ENCODE peak calls at places on chromosomes 13 and 19, in seven cellular contexts. P is HCT116, U is left lung, X is retinal pigment epithelial cell, D is thoracic aorta, J is colonic mucosa, T is mesenchymal stem cell. L is an unnamed sample.

GRCh38 chr19:13526552-13526951 is 20.3 kb upstream of the CACNA1A start:
- DNase-seq in P (peak), U (no peak), X (no peak), D (no peak), J (no peak), T (no peak), L (no peak)

GRCh38 chr13:78431328-78431727 is 172.0 kb downstream of the POU4F1 start:
- DNase-seq in P (no peak), U (no peak), X (no peak), D (no peak), J (no peak), T (no peak), L (no peak)

GRCh38 chr19:57606931-57607330 is 7.1 kb upstream of the ZNF134 start:
- DNase-seq in P (no peak), U (no peak), X (no peak), D (no peak), J (no peak), T (no peak), L (no peak)

GRCh38 chr19:2038284-2039081 is 12.6 kb downstream of the MKNK2 start:
- DNase-seq in P (no peak), U (no peak), X (no peak), D (no peak), J (no peak), T (no peak), L (no peak)

GRCh38 chr19:13169769-13170168 is 19.6 kb downstream of the IER2 start:
- DNase-seq in P (peak), U (no peak), X (no peak), D (no peak), J (peak), T (peak), L (no peak)

GRCh38 chr19:4521170-4521887 is 3.0 kb upstream of the PLIN4 start:
- DNase-seq in P (no peak), U (no peak), X (no peak), D (no peak), J (no peak), T (peak), L (no peak)

GRCh38 chr19:48496959-48497727 is 14.5 kb downstream of the LMTK3 start:
- DNase-seq in P (no peak), U (no peak), X (no peak), D (no peak), J (no peak), T (no peak), L (no peak)

GRCh38 chr13:19664481-19665230 is 31.2 kb downstream of the MPHOSPH8 start:
- DNase-seq in P (no peak), U (no peak), X (no peak), D (no peak), J (no peak), T (no peak), L (no peak)

GRCh38 chr19:805161-805561 is 7.9 kb downstream of the PTBP1 start:
- DNase-seq in P (no peak), U (no peak), X (no peak), D (no peak), J (peak), T (no peak), L (no peak)

GRCh38 chr13:98225036-98225940 is 48.2 kb upstream of the RNF113B start:
- DNase-seq in P (no peak), U (no peak), X (no peak), D (no peak), J (no peak), T (no peak), L (no peak)

GRCh38 chr13:109998808-109999528 is 212.6 kb upstream of the IRS2 start:
- DNase-seq in P (no peak), U (no peak), X (peak), D (no peak), J (no peak), T (peak), L (no peak)

GRCh38 chr13:30934381-30934780 is 1.9 kb downstream of the TEX26 start:
- DNase-seq in P (no peak), U (no peak), X (no peak), D (no peak), J (no peak), T (no peak), L (no peak)

GRCh38 chr13:79591493-79591892 is 110.5 kb downstream of the NDFIP2 start:
- DNase-seq in P (no peak), U (no peak), X (no peak), D (no peak), J (no peak), T (no peak), L (no peak)

GRCh38 chr19:18542936-18543813 is at the start of gene FKBP8:
- DNase-seq in P (peak), U (peak), X (peak), D (peak), J (peak), T (peak), L (peak)

GRCh38 chr13:33722216-33722900 is 95.6 kb upstream of the RFC3 start:
- DNase-seq in P (no peak), U (no peak), X (no peak), D (no peak), J (no peak), T (peak), L (no peak)

GRCh38 chr13:49022472-49023144 is 46.9 kb downstream of the FNDC3A start:
- DNase-seq in P (no peak), U (no peak), X (no peak), D (no peak), J (no peak), T (no peak), L (no peak)

DNA sequence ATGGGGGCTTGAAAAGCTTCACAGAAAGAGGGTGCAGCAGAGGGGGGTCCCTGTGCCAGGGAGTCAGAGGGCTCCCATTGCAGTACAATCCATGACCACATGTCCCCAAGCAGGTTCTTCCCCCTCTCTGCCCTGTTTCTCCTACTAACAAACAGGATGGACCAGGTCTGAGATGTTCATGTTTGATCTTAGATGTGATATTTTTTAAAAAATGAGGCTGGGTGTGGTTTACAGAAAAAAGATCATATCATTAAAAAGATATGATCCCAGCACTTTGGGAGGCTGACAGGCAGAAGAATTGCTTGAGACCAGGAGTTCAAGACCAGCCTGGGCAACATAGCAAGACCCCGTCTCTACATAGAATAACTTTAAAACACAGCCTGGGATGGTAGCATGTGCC is 9.1 kb downstream of the OR7C2 start:
- DNase-seq in P (no peak), U (no peak), X (no peak), D (no peak), J (no peak), T (no peak), L (no peak)
- H3K4me3 ChIP-seq in P (no peak), U (no peak), X (no peak), D (no peak), J (no peak), T (no peak), L (no peak)

GRCh38 chr19:53908106-53908932 is 759 bp upstream of the CACNG7 start:
- DNase-seq in P (no peak), U (no peak), X (no peak), D (no peak), J (peak), T (no peak), L (no peak)

GRCh38 chr19:53907690-53908089 is 1.4 kb upstream of the CACNG7 start:
- DNase-seq in P (no peak), U (no peak), X (no peak), D (no peak), J (no peak), T (no peak), L (no peak)

GRCh38 chr19:53908933-53909415 is at the start of gene CACNG7:
- DNase-seq in P (no peak), U (no peak), X (no peak), D (no peak), J (no peak), T (no peak), L (no peak)

GRCh38 chr19:53909471-53910169 is 542 bp downstream of the CACNG7 start:
- DNase-seq in P (no peak), U (no peak), X (no peak), D (no peak), J (no peak), T (no peak), L (no peak)

DNA sequence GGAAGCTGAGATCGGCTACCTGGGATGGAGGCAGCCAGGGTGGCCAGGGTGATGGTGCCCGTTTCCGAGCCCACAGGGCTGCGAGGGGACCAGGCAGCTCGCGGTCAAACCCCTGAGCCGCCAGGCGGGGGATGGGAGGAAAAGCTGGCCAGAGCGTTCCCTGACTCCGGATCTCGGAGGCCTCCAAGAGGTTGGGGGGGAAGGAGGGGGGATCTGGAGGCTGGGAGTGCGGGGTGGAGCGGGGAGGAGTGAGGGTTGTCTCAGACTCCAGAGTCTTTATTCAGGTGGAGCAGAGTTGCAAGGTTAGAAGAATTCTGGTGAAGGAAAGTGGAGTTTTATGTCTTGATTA is 1.1 kb downstream of the CACNG7 start:
- DNase-seq in P (no peak), U (no peak), X (no peak), D (no peak), J (no peak), T (no peak), L (no peak)
- H3K4me3 ChIP-seq in P (no peak), U (no peak), X (no peak), D (no peak), J (no peak), T (no peak), L (no peak)

DNA sequence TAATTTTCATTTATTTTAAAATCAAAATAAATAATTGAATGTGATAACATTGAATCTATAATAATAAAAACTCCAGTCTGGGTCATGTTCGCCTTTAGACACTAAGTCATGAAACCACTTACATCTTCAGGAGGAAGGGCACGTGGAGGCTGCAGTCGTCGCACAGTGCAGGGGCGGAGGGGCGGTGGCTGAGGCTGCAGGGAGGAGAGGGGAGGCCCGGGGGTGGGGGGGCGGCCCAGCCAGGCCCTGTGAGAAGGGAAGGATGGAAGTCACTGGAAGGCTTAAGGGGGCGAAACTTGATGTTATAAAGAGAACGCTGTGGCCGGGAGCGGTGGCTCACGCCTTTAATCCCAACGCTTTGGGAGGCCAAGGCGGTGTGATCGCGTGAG is 14.9 kb upstream of the LATS2 start:
- DNase-seq in P (no peak), U (no peak), X (no peak), D (no peak), J (no peak), T (no peak), L (no peak)
- H3K4me3 ChIP-seq in P (no peak), U (peak), X (peak), D (peak), J (peak), T (no peak), L (peak)

DNA sequence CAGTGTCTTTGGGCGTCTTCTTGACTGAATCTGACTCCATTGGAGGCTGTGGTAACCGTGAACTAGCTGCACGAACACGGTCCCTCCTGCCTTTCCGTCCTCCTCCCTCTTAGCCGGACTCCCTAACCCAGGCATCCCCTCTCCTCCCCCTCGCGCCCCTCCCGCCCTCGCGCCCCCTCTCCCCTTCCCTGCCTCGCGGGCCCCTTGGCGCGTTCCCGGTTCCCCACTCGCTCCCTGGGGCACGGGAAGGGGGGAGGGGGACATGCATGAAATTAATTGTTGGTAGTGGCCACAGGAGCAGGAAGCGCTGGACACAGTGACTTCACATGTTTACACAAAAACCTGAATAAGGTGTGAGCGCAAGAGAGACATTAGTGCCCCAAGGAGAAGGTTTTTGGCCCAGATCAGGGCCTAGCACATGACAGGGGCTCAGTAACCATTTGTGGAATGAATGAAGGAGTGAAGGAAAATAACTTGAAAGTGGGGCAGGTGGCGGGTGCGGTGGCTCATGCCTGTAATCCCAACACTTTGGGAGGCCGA is 279 bp downstream of the DMRTC2 start:
- DNase-seq in P (no peak), U (no peak), X (no peak), D (no peak), J (no peak), T (no peak), L (no peak)
- H3K4me3 ChIP-seq in P (no peak), U (no peak), X (no peak), D (no peak), J (no peak), T (no peak), L (no peak)

DNA sequence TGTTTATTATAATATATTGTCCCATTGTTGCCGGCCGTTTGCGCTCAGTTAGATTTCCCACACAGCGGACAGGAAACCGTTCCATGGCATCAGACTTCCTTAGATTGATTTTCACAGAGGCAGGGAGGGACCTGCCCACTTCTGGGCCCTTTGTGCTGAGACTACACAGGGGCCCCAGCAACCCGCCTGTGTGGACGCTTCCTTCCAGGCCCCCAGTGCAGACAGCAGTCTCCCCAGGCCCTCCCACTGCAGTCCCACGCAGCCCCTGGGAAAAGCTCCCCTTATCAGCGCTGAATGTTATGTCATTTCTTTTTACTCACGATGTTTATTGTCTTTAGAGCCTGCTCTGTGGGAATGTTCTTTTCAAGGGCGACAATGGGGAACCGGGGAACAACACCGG is 351.7 kb upstream of the ARGLU1 start:
- DNase-seq in P (no peak), U (peak), X (no peak), D (peak), J (no peak), T (no peak), L (no peak)
- H3K4me3 ChIP-seq in P (no peak), U (no peak), X (no peak), D (peak), J (no peak), T (no peak), L (no peak)

GRCh38 chr13:27921421-27921960 is 1.7 kb downstream of the PDX1 start:
- DNase-seq in P (no peak), U (no peak), X (no peak), D (no peak), J (no peak), T (no peak), L (no peak)
- H3K4me3 ChIP-seq in P (no peak), U (peak), X (no peak), D (peak), J (peak), T (peak), L (peak)

DNA sequence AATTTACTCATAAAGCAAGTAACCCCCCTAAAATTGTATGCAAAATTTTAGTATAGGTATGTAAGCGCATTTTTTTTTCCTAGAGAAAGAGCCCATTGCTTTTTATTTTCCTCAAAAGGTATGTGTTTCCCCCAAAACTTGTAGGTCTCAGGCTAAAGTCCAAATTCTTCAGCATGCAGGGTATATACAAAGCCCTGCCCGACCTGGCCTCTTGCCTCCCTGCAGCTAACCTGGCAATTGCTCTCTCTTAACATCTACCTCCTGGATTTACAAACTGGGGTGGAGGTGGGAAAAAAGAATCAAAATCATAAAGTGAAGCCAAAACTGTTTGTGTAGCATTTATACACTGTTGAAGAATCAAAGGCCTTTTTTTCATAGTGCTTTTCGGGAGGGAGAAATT is 107.8 kb downstream of the KCNRG start:
- DNase-seq in P (no peak), U (no peak), X (no peak), D (no peak), J (no peak), T (no peak), L (no peak)
- H3K4me3 ChIP-seq in P (peak), U (no peak), X (peak), D (peak), J (no peak), T (no peak), L (no peak)

GRCh38 chr19:19619121-19619848 is 798 bp upstream of the PBX4 start:
- DNase-seq in P (no peak), U (no peak), X (no peak), D (no peak), J (no peak), T (no peak), L (no peak)

GRCh38 chr19:19619849-19620210 is 1.3 kb upstream of the PBX4 start:
- DNase-seq in P (no peak), U (no peak), X (no peak), D (no peak), J (no peak), T (no peak), L (no peak)

GRCh38 chr19:19623383-19623782 is 4.6 kb downstream of the LPAR2 start:
- DNase-seq in P (no peak), U (no peak), X (no peak), D (no peak), J (no peak), T (no peak), L (no peak)

GRCh38 chr19:19615086-19615485 is 3.4 kb downstream of the PBX4 start:
- DNase-seq in P (peak), U (no peak), X (no peak), D (no peak), J (no peak), T (peak), L (no peak)

DNA sequence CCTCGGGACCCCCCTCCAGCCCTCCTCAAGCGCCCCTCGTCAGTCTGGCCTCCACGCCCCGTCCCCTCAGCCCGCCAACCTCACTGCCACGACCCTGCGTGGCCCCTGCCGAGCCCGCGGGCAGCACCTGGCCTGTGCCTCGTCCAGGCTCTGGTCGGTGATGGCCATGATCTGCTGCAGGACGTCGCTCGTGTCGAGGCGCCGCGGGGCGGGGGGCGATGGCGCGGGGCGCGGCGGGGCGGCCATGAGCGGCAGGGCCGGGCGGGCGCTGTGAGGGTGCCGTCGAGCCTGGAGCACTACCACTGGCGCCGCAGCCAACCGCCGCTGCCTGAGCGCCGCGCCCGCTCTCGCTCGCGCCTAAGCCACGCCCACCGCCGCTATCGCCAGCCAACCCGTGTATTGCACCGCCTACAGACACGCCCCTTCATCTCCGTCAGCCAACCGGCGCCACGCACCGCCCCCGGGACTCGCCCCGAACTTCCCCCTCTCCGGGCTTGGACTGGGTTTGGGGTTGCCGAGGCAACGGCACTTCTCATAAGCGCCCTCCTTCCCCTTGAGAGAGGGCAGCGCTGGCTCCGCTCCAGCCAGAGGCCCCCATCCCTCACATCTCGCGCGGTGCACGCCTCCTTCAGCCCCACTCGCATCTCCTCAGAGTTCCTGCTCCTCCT is at the start of gene PBX4:
- DNase-seq in P (peak), U (peak), X (peak), D (peak), J (peak), T (peak), L (peak)
- H3K4me3 ChIP-seq in P (peak), U (peak), X (peak), D (peak), J (peak), T (peak), L (peak)

L was measured in effector memory CD4-positive, alpha-beta T cell.